ENCODE peak calls at places on chromosome 7, in six cellular contexts. L is tibial nerve, N is retinal pigment epithelial cell, B is GM12878, Y is gastrocnemius medialis, R is AG10803. V is an unnamed sample.

GRCh38 chr7:151571471-151571870 is 51.8 kb upstream of the RHEB start:
- DNase-seq in L (no peak), R (peak), Y (no peak), B (no peak), N (no peak), V (no peak)

GRCh38 chr7:77351539-77352004 is 64.6 kb downstream of the GSAP start:
- DNase-seq in Y (no peak), N (no peak), L (no peak), B (peak), R (no peak), V (no peak)

GRCh38 chr7:36526720-36527548 is 137.3 kb downstream of the ANLN start:
- DNase-seq in B (peak), Y (no peak), L (no peak), R (peak), N (peak), V (peak)

GRCh38 chr7:44368455-44368854 is 43.1 kb upstream of the CAMK2B start:
- DNase-seq in B (no peak), N (no peak), Y (no peak), L (no peak), R (no peak), V (no peak)

GRCh38 chr7:115779561-115779960 is 251.0 kb downstream of the TFEC start:
- DNase-seq in Y (no peak), B (no peak), L (no peak), N (no peak), R (no peak), V (no peak)

GRCh38 chr7:50667338-50667737 is 102.1 kb upstream of the DDC start:
- DNase-seq in Y (no peak), L (no peak), B (no peak), N (no peak), R (no peak), V (peak)

GRCh38 chr7:112101083-112101846 is 104.9 kb downstream of the DOCK4 start:
- DNase-seq in Y (no peak), N (no peak), R (no peak), B (no peak), L (no peak), V (no peak)

GRCh38 chr7:121714559-121715303 is 158.2 kb upstream of the PTPRZ1 start:
- DNase-seq in B (no peak), R (no peak), L (no peak), Y (no peak), N (peak), V (no peak)

GRCh38 chr7:54109501-54109900 is 432.7 kb upstream of the VSTM2A start:
- DNase-seq in Y (no peak), N (no peak), B (no peak), R (no peak), L (no peak), V (no peak)

GRCh38 chr7:105257338-105257737 is 131.4 kb downstream of the SRPK2 start:
- DNase-seq in R (no peak), L (no peak), Y (no peak), B (no peak), N (no peak), V (no peak)

GRCh38 chr7:44289341-44290249 is 35.8 kb downstream of the CAMK2B start:
- DNase-seq in N (no peak), L (no peak), R (no peak), B (no peak), Y (peak), V (peak)

GRCh38 chr7:5354460-5355279 is 69.0 kb downstream of the TNRC18 start:
- DNase-seq in N (no peak), B (no peak), L (no peak), Y (peak), R (peak), V (peak)

GRCh38 chr7:129949292-129950133 is 3.2 kb downstream of the UBE2H start:
- DNase-seq in N (peak), R (peak), L (peak), Y (no peak), B (peak), V (peak)

GRCh38 chr7:129947701-129948100 is 5.1 kb downstream of the UBE2H start:
- DNase-seq in B (no peak), Y (no peak), L (no peak), R (peak), N (no peak), V (peak)

GRCh38 chr7:129947001-129947400 is 5.8 kb downstream of the UBE2H start:
- DNase-seq in N (no peak), B (no peak), Y (no peak), R (peak), L (no peak), V (no peak)

GRCh38 chr7:129948877-129949291 is 3.9 kb downstream of the UBE2H start:
- DNase-seq in N (peak), L (peak), B (peak), Y (peak), R (peak), V (peak)

DNA sequence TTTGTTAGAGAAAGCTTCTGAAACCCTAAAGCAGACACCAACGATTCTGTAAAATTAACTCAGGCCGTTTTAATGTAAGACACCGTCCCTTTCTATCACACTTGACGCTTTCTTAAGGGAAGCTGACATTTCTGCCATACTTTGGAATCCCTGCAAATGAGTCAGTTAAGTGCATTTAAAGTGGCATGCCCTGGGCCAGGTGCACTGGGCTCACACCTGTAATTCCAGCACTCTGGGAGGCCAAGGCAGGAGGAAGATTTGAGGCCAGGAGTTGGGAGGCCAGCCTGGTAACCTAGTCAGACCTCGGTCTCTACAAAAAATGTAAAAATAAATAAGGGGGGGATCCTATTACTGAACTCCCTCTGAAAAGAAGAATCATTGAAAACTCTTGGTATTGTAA is 4.4 kb downstream of the UBE2H start:
- DNase-seq in L (no peak), N (no peak), R (no peak), B (no peak), Y (no peak), V (no peak)
- H3K4me3 ChIP-seq in L (no peak), N (peak), R (no peak), B (peak), Y (no peak), V (peak)

DNA sequence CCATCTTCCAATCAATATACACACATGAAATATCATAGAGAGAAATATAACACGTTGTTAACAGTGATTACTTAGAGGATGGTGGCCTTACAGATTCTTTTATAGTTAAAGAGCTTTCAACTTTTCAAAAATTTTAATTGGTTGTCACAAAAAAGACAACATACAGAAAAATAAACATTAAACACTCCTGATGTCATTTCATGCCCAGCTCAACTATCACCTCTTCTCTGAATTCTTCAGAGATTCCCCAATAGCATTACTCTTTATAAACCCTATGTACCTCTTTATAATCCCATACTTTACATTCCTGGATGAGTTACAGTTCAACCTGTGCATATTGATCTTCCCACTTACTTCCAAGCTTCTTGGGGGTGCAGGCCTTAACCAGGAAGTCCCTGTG is 159.8 kb downstream of the POU6F2 start:
- DNase-seq in Y (no peak), R (no peak), N (no peak), B (no peak), L (no peak), V (no peak)
- TF ChIP-seq CTCF in Y (no peak), R (no peak), N (no peak), B (no peak), L (no peak), V (no peak)

DNA sequence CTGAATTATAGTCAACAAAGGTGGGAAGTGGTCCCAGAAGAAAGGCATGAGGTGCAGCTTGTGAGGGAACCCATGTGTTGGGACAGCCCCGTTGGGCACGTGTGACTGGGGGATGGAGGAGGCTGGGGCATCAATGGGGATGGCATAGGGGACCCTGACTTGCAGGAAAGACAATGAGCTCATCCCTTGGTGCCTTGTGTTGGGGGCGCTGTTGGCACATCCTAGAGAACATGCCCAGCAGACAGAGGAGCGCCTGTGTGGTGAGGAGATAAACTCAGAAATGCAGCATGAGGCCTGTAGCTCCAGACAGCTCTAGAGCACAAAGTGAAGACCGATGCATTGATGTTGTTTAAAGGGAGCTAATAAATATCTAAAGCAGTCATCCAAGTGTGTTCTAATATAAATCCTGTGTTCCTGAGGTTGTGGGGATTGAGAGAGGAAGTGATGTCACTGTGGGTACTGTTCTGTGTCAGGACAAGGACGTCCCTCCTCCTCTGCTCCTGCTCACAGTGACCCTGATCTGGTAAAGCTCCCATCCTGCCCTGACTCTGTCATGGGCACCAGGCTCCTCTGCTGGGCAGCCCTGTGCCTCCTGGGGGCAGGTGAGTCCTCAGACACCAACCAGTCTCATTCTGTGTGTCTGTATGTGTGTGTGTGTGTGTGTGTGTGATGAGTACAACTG is 126.1 kb upstream of the PRSS58 start:
- DNase-seq in N (no peak), Y (no peak), L (no peak), B (no peak), R (no peak), V (no peak)
- H3K4me3 ChIP-seq in N (no peak), Y (no peak), L (no peak), B (no peak), R (no peak), V (no peak)

DNA sequence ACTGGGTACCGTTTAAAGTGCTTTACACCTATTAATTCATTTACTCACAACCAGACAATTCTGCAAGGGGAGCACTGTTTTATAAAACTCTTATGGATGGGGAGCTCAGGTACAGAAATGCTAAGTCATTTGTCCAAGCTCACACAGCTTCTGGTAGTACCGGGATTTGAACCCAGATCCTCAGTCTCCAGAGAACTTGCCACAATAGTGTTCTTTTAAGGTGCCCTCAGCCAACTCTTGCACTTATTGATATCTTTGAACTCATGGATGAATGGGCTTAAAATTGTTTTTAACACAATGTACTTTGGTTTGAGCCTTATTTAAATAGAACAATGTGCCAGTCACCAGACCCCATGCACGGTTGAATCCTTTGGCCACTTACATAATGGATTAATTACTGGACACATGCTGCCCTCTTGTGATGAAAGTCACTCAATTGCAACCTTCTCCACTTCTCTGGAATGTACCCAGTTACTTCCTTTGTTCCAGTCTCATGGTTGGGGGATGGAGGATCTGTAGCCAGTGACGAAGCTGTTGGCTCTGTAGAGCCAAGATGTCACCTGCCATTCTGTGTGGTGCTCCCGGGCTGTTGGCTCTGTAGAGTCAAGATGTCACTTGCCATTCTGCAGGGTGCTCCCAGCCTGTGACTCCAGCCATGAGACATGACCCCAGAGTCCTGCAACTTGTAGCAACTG is 65.6 kb downstream of the NOD1 start:
- DNase-seq in B (peak), L (peak), R (peak), Y (no peak), N (peak), V (peak)
- TF ChIP-seq CTCF in B (peak), L (peak), R (peak), Y (peak), N (peak), V (peak)

GRCh38 chr7:6578114-6579084 is 1.1 kb downstream of the ZDHHC4 start:
- DNase-seq in B (no peak), N (no peak), R (peak), L (no peak), Y (no peak), V (peak)
- H3K4me3 ChIP-seq in B (peak), N (peak), R (peak), L (peak), Y (peak), V (peak)

DNA sequence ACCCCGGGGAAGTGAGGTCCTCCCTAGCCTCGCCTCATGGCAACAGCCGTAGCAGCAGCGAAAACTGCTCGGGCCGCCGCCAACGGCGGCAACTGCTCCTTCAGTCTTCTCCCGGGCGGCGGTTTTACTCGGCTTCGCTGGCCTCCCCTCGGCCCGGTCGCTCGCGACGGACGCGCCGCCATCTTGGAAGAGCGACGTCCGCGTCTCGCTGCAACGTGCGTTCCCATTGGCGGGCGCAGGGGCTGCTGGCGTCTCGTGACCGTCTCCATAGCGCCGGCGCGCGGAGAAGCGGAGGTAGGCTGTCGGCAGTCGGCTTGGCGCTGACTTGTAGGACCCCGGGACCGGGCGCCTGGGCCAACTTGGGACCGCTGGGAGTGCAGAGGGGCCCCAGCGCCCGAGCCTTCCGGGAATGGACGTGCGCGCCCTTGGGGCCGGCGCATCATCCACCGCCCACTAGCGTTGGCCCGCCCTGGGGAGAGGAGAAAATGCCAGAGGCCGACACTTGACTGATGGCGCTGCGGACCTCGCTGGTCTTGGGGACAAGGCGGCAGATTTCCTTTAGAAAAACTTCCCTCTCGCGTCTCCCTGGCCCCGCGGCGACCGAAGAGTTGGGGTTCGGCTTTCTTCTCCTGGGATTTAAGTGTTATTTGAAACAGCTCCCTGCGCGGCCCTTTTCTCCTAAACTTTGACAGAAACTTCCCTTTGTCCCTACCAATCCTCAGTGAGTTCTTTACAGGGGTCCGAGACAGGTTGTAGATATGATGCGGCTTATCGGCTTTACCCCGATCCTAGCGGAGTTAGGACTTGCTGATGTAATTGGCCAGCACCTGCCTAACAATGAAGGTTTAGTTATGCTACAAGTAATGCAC is at the start of gene SNX13:
- DNase-seq in R (peak), Y (peak), L (peak), N (peak), B (peak), V (peak)
- TF ChIP-seq CTCF in R (peak), Y (peak), L (peak), N (peak), B (peak), V (peak)

GRCh38 chr7:25780904-25781303 is 371.1 kb upstream of the NFE2L3 start:
- DNase-seq in L (no peak), R (no peak), B (no peak), Y (no peak), N (no peak), V (no peak)
- H3K4me3 ChIP-seq in L (no peak), R (no peak), B (no peak), Y (no peak), N (no peak), V (no peak)